ENCODE peak calls at places on chromosomes 7 and 10, in eight cellular contexts. One of them, this sample, is unnamed.

GRCh38 chr7:151440799-151441443 is 980 bp upstream of the CRYGN start:
- DNase-seq in neuronal stem cell: no peak
- DNase-seq in CD8-positive, alpha-beta memory T cell: no peak
- DNase-seq in WERI-Rb-1: no peak
- DNase-seq in cardiac muscle cell: no peak
- DNase-seq in psoas muscle: no peak
- DNase-seq in breast epithelium: peak; percentile 54
- DNase-seq in neural progenitor cell: no peak
- DNase-seq in this sample: no peak

GRCh38 chr10:73774637-73775036 is 7.2 kb upstream of the CHCHD1 start:
- DNase-seq in WERI-Rb-1: no peak
- DNase-seq in psoas muscle: no peak
- DNase-seq in cardiac muscle cell: peak; percentile 64
- DNase-seq in CD8-positive, alpha-beta memory T cell: no peak
- DNase-seq in breast epithelium: no peak
- DNase-seq in neuronal stem cell: no peak
- DNase-seq in neural progenitor cell: no peak
- DNase-seq in this sample: no peak

GRCh38 chr10:93702278-93703001 is at the start of gene FRA10AC1:
- DNase-seq in neural progenitor cell: peak; percentile 97
- DNase-seq in WERI-Rb-1: peak; percentile 95
- DNase-seq in neuronal stem cell: peak; percentile 92
- DNase-seq in cardiac muscle cell: peak; percentile 94
- DNase-seq in psoas muscle: peak; percentile 92
- DNase-seq in breast epithelium: peak; percentile 91
- DNase-seq in CD8-positive, alpha-beta memory T cell: peak; percentile 78
- DNase-seq in this sample: peak; percentile 24

GRCh38 chr7:1923409-1924053 is 253.5 kb downstream of the ELFN1 start:
- DNase-seq in psoas muscle: no peak
- DNase-seq in cardiac muscle cell: no peak
- DNase-seq in WERI-Rb-1: no peak
- DNase-seq in breast epithelium: no peak
- DNase-seq in CD8-positive, alpha-beta memory T cell: no peak
- DNase-seq in neuronal stem cell: no peak
- DNase-seq in neural progenitor cell: no peak
- DNase-seq in this sample: no peak

GRCh38 chr7:7098280-7098818 is 84.0 kb upstream of the C1GALT1 start:
- DNase-seq in psoas muscle: no peak
- DNase-seq in breast epithelium: no peak
- DNase-seq in cardiac muscle cell: no peak
- DNase-seq in neural progenitor cell: no peak
- DNase-seq in neuronal stem cell: no peak
- DNase-seq in CD8-positive, alpha-beta memory T cell: no peak
- DNase-seq in WERI-Rb-1: no peak
- DNase-seq in this sample: no peak

GRCh38 chr10:17783751-17784150 is 25.4 kb upstream of the MRC1 start:
- DNase-seq in psoas muscle: no peak
- DNase-seq in CD8-positive, alpha-beta memory T cell: no peak
- DNase-seq in WERI-Rb-1: no peak
- DNase-seq in neuronal stem cell: no peak
- DNase-seq in cardiac muscle cell: no peak
- DNase-seq in breast epithelium: no peak
- DNase-seq in neural progenitor cell: no peak
- DNase-seq in this sample: no peak

GRCh38 chr10:63206997-63207952 is 74.1 kb downstream of the NRBF2 start:
- DNase-seq in neuronal stem cell: no peak
- DNase-seq in breast epithelium: no peak
- DNase-seq in psoas muscle: no peak
- DNase-seq in neural progenitor cell: no peak
- DNase-seq in cardiac muscle cell: peak; percentile 17
- DNase-seq in CD8-positive, alpha-beta memory T cell: no peak
- DNase-seq in WERI-Rb-1: no peak
- DNase-seq in this sample: no peak

GRCh38 chr7:88357794-88358533 is 51.3 kb upstream of the STEAP4 start:
- DNase-seq in WERI-Rb-1: no peak
- DNase-seq in breast epithelium: no peak
- DNase-seq in psoas muscle: no peak
- DNase-seq in neural progenitor cell: no peak
- DNase-seq in CD8-positive, alpha-beta memory T cell: no peak
- DNase-seq in neuronal stem cell: no peak
- DNase-seq in cardiac muscle cell: no peak
- DNase-seq in this sample: no peak

GRCh38 chr10:83222300-83222699 is 917.0 kb upstream of the GHITM start:
- DNase-seq in neural progenitor cell: no peak
- DNase-seq in neuronal stem cell: no peak
- DNase-seq in CD8-positive, alpha-beta memory T cell: no peak
- DNase-seq in breast epithelium: no peak
- DNase-seq in cardiac muscle cell: no peak
- DNase-seq in psoas muscle: no peak
- DNase-seq in WERI-Rb-1: no peak
- DNase-seq in this sample: no peak

GRCh38 chr10:31864834-31865518 is 63.7 kb downstream of the ARHGAP12 start:
- DNase-seq in breast epithelium: no peak
- DNase-seq in CD8-positive, alpha-beta memory T cell: no peak
- DNase-seq in psoas muscle: no peak
- DNase-seq in cardiac muscle cell: no peak
- DNase-seq in WERI-Rb-1: no peak
- DNase-seq in neuronal stem cell: no peak
- DNase-seq in neural progenitor cell: peak; percentile 19
- DNase-seq in this sample: no peak

GRCh38 chr7:127484954-127485353 is 92.4 kb upstream of the ZNF800 start:
- DNase-seq in CD8-positive, alpha-beta memory T cell: no peak
- DNase-seq in psoas muscle: no peak
- DNase-seq in neuronal stem cell: no peak
- DNase-seq in breast epithelium: no peak
- DNase-seq in WERI-Rb-1: no peak
- DNase-seq in cardiac muscle cell: no peak
- DNase-seq in neural progenitor cell: no peak
- DNase-seq in this sample: no peak
- H3K27ac ChIP-seq in CD8-positive, alpha-beta memory T cell: no peak overlapping the region
- H3K27ac ChIP-seq in psoas muscle: no peak overlapping the region
- H3K27ac ChIP-seq in neuronal stem cell: no peak overlapping the region
- H3K27ac ChIP-seq in breast epithelium: no peak overlapping the region
- H3K27ac ChIP-seq in WERI-Rb-1: no peak overlapping the region
- H3K27ac ChIP-seq in cardiac muscle cell: no peak overlapping the region
- H3K27ac ChIP-seq in neural progenitor cell: no peak overlapping the region
- H3K27ac ChIP-seq in this sample: peak overlapping the region; percentile 22

GRCh38 chr7:95607477-95608010 is 11.2 kb upstream of the PDK4 start:
- DNase-seq in cardiac muscle cell: no peak
- DNase-seq in CD8-positive, alpha-beta memory T cell: no peak
- DNase-seq in WERI-Rb-1: no peak
- DNase-seq in breast epithelium: no peak
- DNase-seq in psoas muscle: peak; percentile 72
- DNase-seq in neuronal stem cell: no peak
- DNase-seq in neural progenitor cell: no peak
- DNase-seq in this sample: no peak
- H3K4me3 ChIP-seq in cardiac muscle cell: no peak overlapping the region
- H3K4me3 ChIP-seq in CD8-positive, alpha-beta memory T cell: no peak overlapping the region
- H3K4me3 ChIP-seq in WERI-Rb-1: no peak overlapping the region
- H3K4me3 ChIP-seq in breast epithelium: no peak overlapping the region
- H3K4me3 ChIP-seq in psoas muscle: peak overlapping the region; percentile 40
- H3K4me3 ChIP-seq in neuronal stem cell: no peak overlapping the region
- H3K4me3 ChIP-seq in neural progenitor cell: no peak overlapping the region
- H3K4me3 ChIP-seq in this sample: no peak overlapping the region

GRCh38 chr7:353746-354325 is 63.9 kb downstream of the FOXL3 start:
- DNase-seq in psoas muscle: peak; percentile 64
- DNase-seq in breast epithelium: peak; percentile 93
- DNase-seq in cardiac muscle cell: no peak
- DNase-seq in neural progenitor cell: no peak
- DNase-seq in neuronal stem cell: no peak
- DNase-seq in CD8-positive, alpha-beta memory T cell: no peak
- DNase-seq in WERI-Rb-1: no peak
- DNase-seq in this sample: no peak

GRCh38 chr7:348962-349755 is 59.2 kb downstream of the FOXL3 start:
- DNase-seq in WERI-Rb-1: no peak
- DNase-seq in psoas muscle: no peak
- DNase-seq in neuronal stem cell: no peak
- DNase-seq in CD8-positive, alpha-beta memory T cell: no peak
- DNase-seq in neural progenitor cell: no peak
- DNase-seq in breast epithelium: no peak
- DNase-seq in cardiac muscle cell: no peak
- DNase-seq in this sample: no peak

GRCh38 chr7:354597-355470 is 64.9 kb downstream of the FOXL3 start:
- DNase-seq in CD8-positive, alpha-beta memory T cell: no peak
- DNase-seq in cardiac muscle cell: no peak
- DNase-seq in breast epithelium: no peak
- DNase-seq in neural progenitor cell: no peak
- DNase-seq in psoas muscle: no peak
- DNase-seq in WERI-Rb-1: no peak
- DNase-seq in neuronal stem cell: no peak
- DNase-seq in this sample: no peak

GRCh38 chr7:351256-351655 is 61.3 kb downstream of the FOXL3 start:
- DNase-seq in CD8-positive, alpha-beta memory T cell: peak; percentile 54
- DNase-seq in neural progenitor cell: no peak
- DNase-seq in breast epithelium: no peak
- DNase-seq in WERI-Rb-1: no peak
- DNase-seq in psoas muscle: no peak
- DNase-seq in cardiac muscle cell: no peak
- DNase-seq in neuronal stem cell: no peak
- DNase-seq in this sample: no peak

GRCh38 chr7:351681-352480 is 61.9 kb downstream of the FOXL3 start:
- DNase-seq in WERI-Rb-1: no peak
- DNase-seq in cardiac muscle cell: no peak
- DNase-seq in neural progenitor cell: no peak
- DNase-seq in CD8-positive, alpha-beta memory T cell: peak; percentile 16
- DNase-seq in breast epithelium: no peak
- DNase-seq in neuronal stem cell: no peak
- DNase-seq in psoas muscle: no peak
- DNase-seq in this sample: no peak
- H3K27ac ChIP-seq in WERI-Rb-1: no peak overlapping the region
- H3K27ac ChIP-seq in cardiac muscle cell: no peak overlapping the region
- H3K27ac ChIP-seq in neural progenitor cell: no peak overlapping the region
- H3K27ac ChIP-seq in CD8-positive, alpha-beta memory T cell: peak overlapping the region; percentile 65
- H3K27ac ChIP-seq in breast epithelium: no peak overlapping the region
- H3K27ac ChIP-seq in neuronal stem cell: no peak overlapping the region
- H3K27ac ChIP-seq in psoas muscle: no peak overlapping the region
- H3K27ac ChIP-seq in this sample: no peak overlapping the region

DNA sequence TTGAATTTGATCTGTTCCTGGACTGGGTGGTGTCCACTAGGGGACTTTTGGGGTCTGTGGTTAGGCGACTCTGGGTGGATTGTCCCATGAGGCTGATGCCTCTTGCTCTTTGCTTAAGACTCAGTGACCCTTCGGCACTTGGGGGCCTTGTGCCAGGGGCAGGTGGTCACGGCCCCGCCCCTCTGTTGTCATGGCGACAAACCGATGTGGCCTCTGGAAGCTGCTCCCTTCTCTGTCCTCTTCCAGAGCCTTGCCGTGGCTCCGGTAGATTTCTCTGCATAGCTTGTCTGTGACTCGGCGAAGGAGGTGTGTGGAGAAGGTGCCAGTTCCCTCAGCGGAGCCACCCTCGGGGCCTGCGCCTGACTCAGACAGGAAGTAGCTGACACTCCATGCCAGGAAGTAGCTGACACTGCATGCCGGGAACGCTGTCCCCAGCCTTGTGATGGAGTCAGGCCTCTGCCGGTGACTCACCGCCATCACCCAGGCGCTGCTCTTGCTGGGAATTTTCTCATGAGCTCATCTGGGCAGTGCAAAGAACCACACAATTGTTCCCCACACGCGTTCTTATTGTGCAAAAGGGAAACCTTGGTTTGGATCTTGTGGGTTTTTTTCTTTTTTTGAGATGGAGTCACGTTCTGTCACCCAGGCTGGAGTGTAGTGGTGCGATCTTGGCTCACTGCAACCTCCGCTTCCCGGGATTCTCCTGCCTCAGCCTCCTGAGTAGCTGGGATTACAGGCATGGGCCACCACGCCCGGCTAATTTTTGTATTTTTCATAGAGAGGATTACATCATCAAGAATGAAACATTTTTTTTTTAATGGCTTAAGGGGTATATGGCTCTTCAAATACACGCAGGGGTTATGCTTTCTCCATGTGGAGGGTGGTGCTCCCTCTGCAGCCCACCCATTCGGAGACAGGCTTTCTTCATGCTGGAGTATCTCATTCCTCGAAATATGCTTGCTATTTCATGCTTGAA is 72.6 kb downstream of the PFKFB3 start:
- DNase-seq in WERI-Rb-1: no peak
- DNase-seq in neural progenitor cell: peak; percentile 52
- DNase-seq in psoas muscle: peak; percentile 95
- DNase-seq in breast epithelium: peak; percentile 97
- DNase-seq in cardiac muscle cell: no peak
- DNase-seq in CD8-positive, alpha-beta memory T cell: peak; percentile 85
- DNase-seq in neuronal stem cell: peak; percentile 17
- DNase-seq in this sample: no peak
- H3K4me3 ChIP-seq in WERI-Rb-1: no peak overlapping the region
- H3K4me3 ChIP-seq in neural progenitor cell: no peak overlapping the region
- H3K4me3 ChIP-seq in psoas muscle: peak overlapping the region; percentile 36
- H3K4me3 ChIP-seq in breast epithelium: no peak overlapping the region
- H3K4me3 ChIP-seq in cardiac muscle cell: no peak overlapping the region
- H3K4me3 ChIP-seq in CD8-positive, alpha-beta memory T cell: peak overlapping the region; percentile 51
- H3K4me3 ChIP-seq in neuronal stem cell: peak overlapping the region; percentile 32
- H3K4me3 ChIP-seq in this sample: no peak overlapping the region

GRCh38 chr7:98165827-98166667 is 45.2 kb upstream of the BHLHA15 start:
- DNase-seq in psoas muscle: no peak
- DNase-seq in cardiac muscle cell: peak; percentile 63
- DNase-seq in WERI-Rb-1: peak; percentile 65
- DNase-seq in CD8-positive, alpha-beta memory T cell: peak; percentile 21
- DNase-seq in neuronal stem cell: peak; percentile 12
- DNase-seq in breast epithelium: no peak
- DNase-seq in neural progenitor cell: peak; percentile 68
- DNase-seq in this sample: no peak

GRCh38 chr7:98163704-98164478 is 47.3 kb upstream of the BHLHA15 start:
- DNase-seq in neural progenitor cell: no peak
- DNase-seq in neuronal stem cell: no peak
- DNase-seq in CD8-positive, alpha-beta memory T cell: no peak
- DNase-seq in psoas muscle: no peak
- DNase-seq in WERI-Rb-1: no peak
- DNase-seq in breast epithelium: no peak
- DNase-seq in cardiac muscle cell: peak; percentile 17
- DNase-seq in this sample: no peak

GRCh38 chr7:98166668-98166970 is 44.6 kb upstream of the BHLHA15 start:
- DNase-seq in WERI-Rb-1: no peak
- DNase-seq in breast epithelium: no peak
- DNase-seq in psoas muscle: no peak
- DNase-seq in cardiac muscle cell: no peak
- DNase-seq in neural progenitor cell: no peak
- DNase-seq in CD8-positive, alpha-beta memory T cell: no peak
- DNase-seq in neuronal stem cell: no peak
- DNase-seq in this sample: no peak

GRCh38 chr7:98163269-98163668 is 48.0 kb upstream of the BHLHA15 start:
- DNase-seq in breast epithelium: no peak
- DNase-seq in cardiac muscle cell: no peak
- DNase-seq in psoas muscle: no peak
- DNase-seq in CD8-positive, alpha-beta memory T cell: no peak
- DNase-seq in neural progenitor cell: no peak
- DNase-seq in WERI-Rb-1: no peak
- DNase-seq in neuronal stem cell: no peak
- DNase-seq in this sample: no peak

DNA sequence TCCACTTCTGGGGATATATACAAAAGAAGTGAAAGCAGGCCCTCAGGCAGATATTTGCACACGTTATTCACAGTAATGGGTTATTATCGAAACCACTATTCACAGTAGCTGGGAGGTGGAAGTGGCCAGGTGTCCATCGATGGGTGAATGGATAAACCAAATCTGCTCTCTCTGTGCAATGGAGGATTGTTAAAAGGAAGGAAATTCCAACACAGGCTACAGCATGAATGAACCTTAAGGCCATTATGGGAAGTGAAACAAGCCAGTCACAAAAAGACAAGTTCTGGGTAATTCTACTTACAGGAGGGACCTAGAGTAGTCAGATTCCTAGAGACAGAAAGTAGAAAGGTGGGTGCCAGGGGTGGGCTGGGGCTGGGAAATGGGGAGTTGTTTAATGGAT is 48.5 kb upstream of the BHLHA15 start:
- DNase-seq in psoas muscle: no peak
- DNase-seq in CD8-positive, alpha-beta memory T cell: no peak
- DNase-seq in neural progenitor cell: no peak
- DNase-seq in WERI-Rb-1: no peak
- DNase-seq in cardiac muscle cell: no peak
- DNase-seq in neuronal stem cell: no peak
- DNase-seq in breast epithelium: no peak
- DNase-seq in this sample: no peak
- H3K27ac ChIP-seq in psoas muscle: no peak overlapping the region
- H3K27ac ChIP-seq in CD8-positive, alpha-beta memory T cell: no peak overlapping the region
- H3K27ac ChIP-seq in neural progenitor cell: no peak overlapping the region
- H3K27ac ChIP-seq in WERI-Rb-1: no peak overlapping the region
- H3K27ac ChIP-seq in cardiac muscle cell: no peak overlapping the region
- H3K27ac ChIP-seq in neuronal stem cell: no peak overlapping the region
- H3K27ac ChIP-seq in breast epithelium: no peak overlapping the region
- H3K27ac ChIP-seq in this sample: no peak overlapping the region

This sample was measured in SK-N-MC.